ENCODE peak calls at places on chromosomes 13 and 19, in five cellular contexts. B, C, D, Z and N are unnamed samples.
A peak's percentile ranks its signal among the peaks of the same experiment; 100 is the strongest.

GRCh38 chr19:32124585-32124984 is 220.8 kb upstream of the ZNF507 start:
- DNase-seq in B (no peak), Z (no peak), D (no peak), C (no peak), N (no peak)

GRCh38 chr13:36382030-36382429 is 35.8 kb upstream of the SPART start:
- DNase-seq in C (no peak), B (no peak), Z (no peak), D (no peak), N (no peak)

GRCh38 chr19:771332-771785 is 20.4 kb downstream of the MISP start:
- DNase-seq in D (no peak), C (no peak), Z (no peak), B (peak; percentile 73), N (peak; percentile 78)

GRCh38 chr19:39542198-39542597 is 2.2 kb upstream of the EID2 start:
- DNase-seq in D (no peak), Z (no peak), C (no peak), B (peak; percentile 15), N (no peak)

GRCh38 chr19:41707502-41707812 is 969 bp upstream of the CEACAM5 start:
- DNase-seq in Z (no peak), B (no peak), C (no peak), D (no peak), N (no peak)

GRCh38 chr19:3404324-3405260 is 38.2 kb downstream of the NFIC start:
- DNase-seq in B (peak; percentile 95), C (peak; percentile 89), Z (no peak), D (no peak), N (peak; percentile 96)

GRCh38 chr13:107866666-107867623 is 348.4 kb downstream of the LIG4 start:
- DNase-seq in Z (no peak), B (peak; percentile 58), C (no peak), D (no peak), N (peak; percentile 56)

GRCh38 chr13:84655677-84656076 is 773.4 kb upstream of the SLITRK1 start:
- DNase-seq in D (no peak), B (peak; percentile 31), Z (no peak), C (no peak), N (no peak)

GRCh38 chr13:113663934-113664333 is 3.1 kb upstream of the GRK1 start:
- DNase-seq in Z (no peak), B (no peak), C (no peak), D (no peak), N (peak; percentile 26)

GRCh38 chr19:543912-544608 is at the start of gene GZMM:
- DNase-seq in D (no peak), Z (peak; percentile 63), C (no peak), B (no peak), N (peak; percentile 79)

GRCh38 chr19:10621966-10622365 is 3.4 kb upstream of the SLC44A2 start:
- DNase-seq in Z (no peak), D (no peak), B (no peak), C (no peak), N (no peak)

GRCh38 chr13:109719962-109720646 is 66.3 kb downstream of the IRS2 start:
- DNase-seq in D (no peak), C (no peak), Z (no peak), B (no peak), N (no peak)

GRCh38 chr13:45683701-45684100 is 18.4 kb upstream of the CBY2 start:
- DNase-seq in Z (no peak), B (no peak), C (no peak), D (no peak), N (no peak)

GRCh38 chr19:47228937-47229673 is 1.9 kb downstream of the BBC3 start:
- DNase-seq in B (no peak), Z (no peak), C (no peak), D (no peak), N (no peak)

GRCh38 chr19:23440207-23440606 is 44.9 kb upstream of the ZNF91 start:
- DNase-seq in D (no peak), Z (no peak), B (no peak), C (no peak), N (no peak)

GRCh38 chr19:30781047-30781446 is 408.9 kb downstream of the ZNF536 start:
- DNase-seq in C (no peak), B (no peak), D (no peak), Z (no peak), N (no peak)

GRCh38 chr19:54107876-54108490 is 5.3 kb downstream of the NDUFA3 start:
- DNase-seq in D (no peak), C (no peak), B (no peak), Z (no peak), N (peak; percentile 61)

DNA sequence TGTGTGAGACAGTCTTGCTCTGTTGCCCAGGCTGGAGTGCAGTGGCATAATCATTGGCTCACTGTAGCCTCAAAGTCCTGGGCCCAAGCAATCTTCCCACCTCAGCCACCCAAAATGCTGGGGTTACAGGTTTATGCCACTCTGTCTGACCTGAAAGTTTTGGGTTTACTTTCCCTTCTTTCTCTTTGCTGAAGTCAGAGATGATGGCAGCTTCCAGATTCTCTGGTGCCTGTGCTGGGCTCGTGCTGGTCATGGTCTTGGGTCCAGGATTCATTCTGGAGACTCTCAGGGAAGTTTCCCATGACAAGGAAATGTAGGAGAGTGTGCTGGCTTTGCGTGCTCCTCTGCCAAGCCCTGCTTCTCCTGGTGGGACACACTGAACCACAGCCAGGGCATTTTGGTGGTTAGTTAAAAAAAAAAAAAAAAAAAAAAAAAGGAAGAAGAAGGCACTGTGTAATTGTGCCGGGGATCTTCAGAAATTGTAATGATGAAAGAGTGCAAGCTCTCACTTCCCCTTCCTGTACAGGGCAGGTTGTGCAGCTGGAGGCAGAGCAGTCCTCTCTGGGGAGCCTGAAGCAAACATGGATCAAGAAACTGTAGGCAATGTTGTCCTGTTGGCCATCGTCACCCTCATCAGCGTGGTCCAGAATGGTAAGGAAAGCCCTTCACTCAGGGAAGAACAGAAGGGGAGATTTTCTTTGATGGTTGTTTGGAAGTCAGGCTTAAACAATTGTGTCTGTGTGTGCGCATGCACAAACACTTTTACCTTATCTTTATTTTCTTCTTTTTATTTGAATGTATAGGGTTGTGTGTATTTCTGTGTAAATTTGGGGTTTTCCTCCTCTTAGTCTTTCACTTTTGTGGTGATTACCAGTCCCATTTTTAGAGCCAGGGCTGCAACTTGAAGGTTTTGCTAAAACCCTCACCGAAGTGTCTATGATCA is at the start of gene ALOX5AP:
- DNase-seq in Z (no peak), B (no peak), C (no peak), D (no peak), N (no peak)
- H3K4me3 ChIP-seq in Z (peak within 1 kb of the TSS; percentile 71), B (no peak within 1 kb of the TSS), C (peak within 1 kb of the TSS; percentile 29), D (no peak within 1 kb of the TSS), N (no peak within 1 kb of the TSS)

GRCh38 chr19:52028780-52029123 is 573 bp upstream of the ZNF614 start:
- DNase-seq in C (no peak), Z (no peak), D (no peak), B (no peak), N (no peak)
- H3K36me3 ChIP-seq in C (peaks cover 55% of the 10 kb centered on the region), Z (peaks cover 8% of the 10 kb centered on the region), D (peaks cover 39% of the 10 kb centered on the region), B (peaks cover 30% of the 10 kb centered on the region), N (peaks cover 15% of the 10 kb centered on the region)

DNA sequence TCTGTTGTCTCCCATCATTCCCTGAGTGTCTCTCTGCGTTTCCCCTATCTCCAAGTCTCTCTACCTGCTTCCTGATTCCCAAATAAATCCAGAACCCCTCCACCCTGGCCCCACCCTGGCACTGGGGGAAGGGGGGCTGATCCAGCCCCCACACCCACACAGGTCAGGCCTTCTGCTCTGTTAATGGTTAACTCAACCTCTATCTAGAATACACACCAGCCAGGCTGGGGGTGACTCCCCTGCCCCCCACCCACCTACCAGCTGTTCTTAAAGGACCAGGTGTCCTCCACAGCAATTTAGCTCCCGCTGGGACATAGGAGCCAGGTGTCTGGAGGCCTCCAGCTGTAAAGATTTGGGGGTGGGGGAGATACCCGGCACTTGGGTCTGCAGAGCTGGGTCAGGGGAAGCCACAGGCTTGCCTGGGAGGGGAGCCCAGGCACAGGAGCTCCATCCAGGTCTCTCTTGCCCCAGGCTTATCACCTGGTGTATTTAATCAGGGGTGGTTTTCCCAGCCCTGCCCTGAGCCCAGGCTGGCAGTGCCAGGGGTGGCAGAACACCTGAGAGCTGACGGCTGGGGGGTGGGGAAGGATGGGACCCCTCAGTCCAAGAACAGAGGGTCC is 3.9 kb downstream of the IRF2BP1 start:
- DNase-seq in D (no peak), Z (no peak), C (no peak), B (no peak), N (no peak)
- H3K4me3 ChIP-seq in D (peak overlapping the region; percentile 29), Z (no peak overlapping the region), C (no peak overlapping the region), B (peak overlapping the region; percentile 20), N (peak overlapping the region; percentile 58)

DNA sequence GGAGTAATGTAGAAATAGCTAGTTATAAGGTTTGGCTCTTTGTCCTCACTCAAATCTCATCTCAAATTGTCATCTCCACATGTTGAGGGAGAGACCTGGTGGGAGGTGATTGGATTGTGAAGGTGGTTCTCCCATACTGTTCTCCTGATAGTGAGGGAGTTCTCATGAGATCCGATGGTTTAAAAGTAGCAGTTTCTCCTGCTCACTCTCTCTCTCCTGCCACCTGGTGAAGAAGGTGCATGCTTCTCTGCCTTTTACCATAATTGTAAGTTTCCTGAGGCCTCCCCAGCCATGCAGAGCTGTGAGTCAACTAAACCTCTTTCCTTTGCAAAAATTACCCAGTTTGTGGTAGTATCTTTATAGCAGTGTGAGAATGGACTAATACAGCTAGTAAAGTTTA is 849.4 kb downstream of the DACH1 start:
- DNase-seq in D (no peak), B (no peak), Z (no peak), C (no peak), N (no peak)
- H3K36me3 ChIP-seq in D (no peaks in the 10 kb centered on the region), B (no peaks in the 10 kb centered on the region), Z (no peaks in the 10 kb centered on the region), C (no peaks in the 10 kb centered on the region), N (no peaks in the 10 kb centered on the region)

DNA sequence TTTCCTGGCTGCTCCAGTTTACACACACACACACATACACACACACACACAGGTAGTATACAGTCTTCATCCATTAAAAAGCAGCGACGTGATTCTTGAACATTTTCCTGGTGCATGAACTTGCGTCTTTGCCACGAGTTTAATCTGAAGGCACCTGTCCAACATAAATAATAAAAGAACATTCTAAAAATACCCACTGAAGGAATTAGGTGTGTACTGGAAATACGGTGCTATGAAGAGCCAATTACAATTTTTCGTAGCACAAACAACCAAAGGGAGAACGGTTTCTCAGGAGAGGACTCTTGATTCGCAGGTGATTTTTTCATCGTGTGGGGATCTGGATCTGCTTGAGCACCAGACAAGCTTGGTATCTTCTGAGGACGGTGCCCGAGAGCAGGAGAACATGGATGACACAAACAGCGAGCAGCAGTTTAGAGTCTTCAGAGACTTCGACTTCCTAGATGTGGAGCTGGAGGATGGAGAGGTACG is 61.2 kb downstream of the ZAR1L start:
- DNase-seq in Z (no peak), B (no peak), C (no peak), D (no peak), N (no peak)
- H3K4me3 ChIP-seq in Z (no peak overlapping the region), B (no peak overlapping the region), C (peak overlapping the region; percentile 64), D (no peak overlapping the region), N (peak overlapping the region; percentile 3)